ENCODE peak calls at places on chromosomes 6 and 20, in four cellular contexts. Q is SK-N-SH, O is K562, A is H1. G is an unnamed sample.

GRCh38 chr6:27611451-27611850 is 138.5 kb upstream of the ZNF184 start:
- DNase-seq in Q (no peak), O (no peak), A (no peak), G (no peak)

GRCh38 chr6:135935951-135936601 is 84.6 kb downstream of the PDE7B start:
- DNase-seq in Q (no peak), O (no peak), A (no peak), G (no peak)

GRCh38 chr6:106066984-106067383 is 19.2 kb upstream of the PRDM1 start:
- DNase-seq in Q (no peak), O (no peak), A (no peak), G (no peak)

GRCh38 chr6:122715725-122716124 is 63.8 kb upstream of the FABP7 start:
- DNase-seq in Q (no peak), O (peak), A (no peak), G (no peak)

GRCh38 chr6:127458817-127459216 is 372 bp downstream of the KIAA0408 start:
- DNase-seq in Q (no peak), O (no peak), A (no peak), G (no peak)

GRCh38 chr6:105430685-105431084 is 27.8 kb upstream of the PREP start:
- DNase-seq in Q (no peak), O (no peak), A (no peak), G (no peak)

GRCh38 chr6:79946773-79947190 is 571 bp downstream of the ELOVL4 start:
- DNase-seq in Q (no peak), O (no peak), A (no peak), G (no peak)

GRCh38 chr6:13272131-13273046 is 55.9 kb downstream of the TBC1D7 start:
- DNase-seq in Q (no peak), O (peak), A (no peak), G (no peak)

GRCh38 chr6:157718788-157719187 is 104.3 kb upstream of the SNX9 start:
- DNase-seq in Q (no peak), O (no peak), A (no peak), G (no peak)

GRCh38 chr6:2780109-2780730 is 15.0 kb downstream of the WRNIP1 start:
- DNase-seq in Q (no peak), O (no peak), A (no peak), G (no peak)

GRCh38 chr20:8431538-8432434 is 299.7 kb downstream of the PLCB1 start:
- DNase-seq in Q (peak), O (no peak), A (no peak), G (peak)

GRCh38 chr6:4672772-4673171 is 103.4 kb upstream of the CDYL start:
- DNase-seq in Q (no peak), O (no peak), A (no peak), G (no peak)

GRCh38 chr20:19735446-19735845 is 22.6 kb upstream of the RIN2 start:
- DNase-seq in Q (peak), O (no peak), A (no peak), G (no peak)

GRCh38 chr20:8244637-8245036 is 112.6 kb downstream of the PLCB1 start:
- DNase-seq in Q (no peak), O (no peak), A (no peak), G (no peak)

GRCh38 chr20:45088247-45088646 is 12.7 kb downstream of the KCNS1 start:
- DNase-seq in Q (no peak), O (no peak), A (no peak), G (no peak)

GRCh38 chr20:21052686-21053001 is 53.5 kb downstream of the LINC00237 start:
- DNase-seq in Q (no peak), O (no peak), A (no peak), G (no peak)

GRCh38 chr6:99501762-99502161 is 13.5 kb downstream of the USP45 start:
- DNase-seq in Q (no peak), O (no peak), A (no peak), G (no peak)

GRCh38 chr6:150499882-150500312 is 99.8 kb upstream of the PLEKHG1 start:
- DNase-seq in Q (no peak), O (no peak), A (no peak), G (no peak)

GRCh38 chr20:37385659-37386504 is 39.9 kb downstream of the SRC start:
- DNase-seq in Q (peak), O (no peak), A (no peak), G (no peak)

GRCh38 chr6:46453221-46453620 is 38.0 kb downstream of the RCAN2 start:
- DNase-seq in Q (no peak), O (no peak), A (no peak), G (no peak)

DNA sequence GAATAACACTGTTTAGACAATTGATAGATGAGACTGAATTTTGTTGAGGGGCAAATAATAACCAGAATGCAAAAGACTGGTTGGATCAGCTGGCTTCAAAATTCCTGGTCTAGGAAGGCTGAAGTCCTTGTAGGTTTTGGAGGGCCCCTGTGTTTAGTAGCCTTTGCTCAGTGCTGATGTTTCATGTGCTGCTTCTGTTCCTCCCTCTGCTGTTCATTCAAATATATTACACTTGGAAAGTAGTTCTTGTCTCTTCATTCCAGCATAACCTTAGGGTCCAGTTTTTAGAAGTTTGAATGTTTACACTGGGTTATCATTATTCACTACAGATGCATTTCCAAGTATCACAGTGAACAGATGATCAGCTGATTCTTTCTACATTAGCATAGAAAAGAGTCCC is 72.5 kb downstream of the FLRT3 start:
- DNase-seq in Q (peak), O (no peak), A (no peak), G (no peak)
- TF ChIP-seq CTCF in Q (peak), O (no peak), A (no peak), G (no peak)

GRCh38 chr6:167572106-167572505 is 247.2 kb downstream of the TTLL2 start:
- DNase-seq in Q (no peak), O (no peak), A (no peak), G (no peak)

GRCh38 chr6:167574431-167575097 is 249.7 kb downstream of the TTLL2 start:
- DNase-seq in Q (no peak), O (no peak), A (no peak), G (no peak)

GRCh38 chr6:167571550-167571949 is 246.7 kb downstream of the TTLL2 start:
- DNase-seq in Q (no peak), O (no peak), A (no peak), G (no peak)

GRCh38 chr6:167573461-167574215 is 248.8 kb downstream of the TTLL2 start:
- DNase-seq in Q (no peak), O (no peak), A (no peak), G (no peak)

GRCh38 chr6:167572841-167573271 is 248.0 kb downstream of the TTLL2 start:
- DNase-seq in Q (no peak), O (no peak), A (no peak), G (no peak)
- TF ChIP-seq TEAD4 in Q (no peak), O (no peak), A (no peak), G (no peak)

GRCh38 chr20:59220161-59220560 is 56.5 kb downstream of the ZNF831 start:
- DNase-seq in Q (no peak), O (no peak), A (no peak), G (no peak)

GRCh38 chr20:59221881-59222238 is 58.2 kb downstream of the ZNF831 start:
- DNase-seq in Q (no peak), O (no peak), A (no peak), G (no peak)

GRCh38 chr20:59222239-59222981 is 58.8 kb downstream of the ZNF831 start:
- DNase-seq in Q (peak), O (peak), A (peak), G (peak)

GRCh38 chr20:59222982-59223610 is 59.5 kb downstream of the ZNF831 start:
- DNase-seq in Q (peak), O (no peak), A (no peak), G (peak)

GRCh38 chr20:59221049-59221748 is 57.6 kb downstream of the ZNF831 start:
- DNase-seq in Q (no peak), O (no peak), A (no peak), G (no peak)
- TF ChIP-seq CTCF in Q (no peak), O (no peak), A (no peak), G (no peak)

GRCh38 chr20:63297796-63298572 is 5.0 kb downstream of the COL20A1 start:
- DNase-seq in Q (no peak), O (no peak), A (no peak), G (no peak)
- TF ChIP-seq TEAD4 in Q (no peak), O (no peak), A (no peak), G (no peak)

GRCh38 chr20:41367393-41367695 is 726 bp upstream of the EMILIN3 start:
- DNase-seq in Q (no peak), O (no peak), A (no peak), G (no peak)
- TF ChIP-seq CTCF in Q (no peak), O (no peak), A (no peak), G (no peak)

GRCh38 chr6:340181-340955 is 48.1 kb downstream of the DUSP22 start:
- DNase-seq in Q (no peak), O (no peak), A (no peak), G (no peak)

GRCh38 chr6:341914-342831 is 49.4 kb upstream of the IRF4 start:
- DNase-seq in Q (no peak), O (no peak), A (no peak), G (no peak)

GRCh38 chr6:342832-343179 is 48.7 kb upstream of the IRF4 start:
- DNase-seq in Q (no peak), O (no peak), A (no peak), G (no peak)

GRCh38 chr6:339480-339879 is 47.2 kb downstream of the DUSP22 start:
- DNase-seq in Q (no peak), O (no peak), A (no peak), G (no peak)

GRCh38 chr6:340991-341827 is 48.9 kb downstream of the DUSP22 start:
- DNase-seq in Q (no peak), O (peak), A (no peak), G (no peak)
- TF ChIP-seq TEAD4 in Q (no peak), O (peak), A (no peak), G (no peak)